ENCODE peak calls at places on chromosomes 1 and 21, in seven cellular contexts. Z is lower lobe of right lung, C is BE2C, F is mammary epithelial cell, B is omental fat pad, Y is sigmoid colon, Q is GM12865. V is an unnamed sample.

GRCh38 chr21:32750405-32750804 is 21.1 kb downstream of the PAXBP1 start:
- DNase-seq in Z (no peak), C (no peak), F (no peak), B (no peak), Y (no peak), Q (no peak), V (no peak)

GRCh38 chr1:1906185-1907097 is 8.6 kb upstream of the CALML6 start:
- DNase-seq in Z (peak), C (peak), F (peak), B (peak), Y (peak), Q (peak), V (peak)

GRCh38 chr1:56578664-56578962 is 750 bp downstream of the PLPP3 start:
- DNase-seq in Z (no peak), C (no peak), F (no peak), B (no peak), Y (no peak), Q (no peak), V (no peak)

GRCh38 chr21:36321325-36322082 is 1.5 kb downstream of the MORC3 start:
- DNase-seq in Z (no peak), C (peak), F (peak), B (no peak), Y (no peak), Q (peak), V (no peak)

GRCh38 chr21:33967086-33967571 is 51.5 kb upstream of the ATP5PO start:
- DNase-seq in Z (no peak), C (no peak), F (no peak), B (no peak), Y (no peak), Q (no peak), V (no peak)

GRCh38 chr1:238404921-238405320 is 514.2 kb upstream of the ZP4 start:
- DNase-seq in Z (no peak), C (no peak), F (no peak), B (no peak), Y (no peak), Q (no peak), V (no peak)

GRCh38 chr1:27666791-27667254 is 5.2 kb downstream of the IFI6 start:
- DNase-seq in Z (no peak), C (no peak), F (no peak), B (no peak), Y (no peak), Q (no peak), V (no peak)

GRCh38 chr1:153849487-153850185 is 73.1 kb downstream of the GATAD2B start:
- DNase-seq in Z (no peak), C (no peak), F (no peak), B (no peak), Y (no peak), Q (peak), V (no peak)

GRCh38 chr1:67896826-67897225 is 63.6 kb upstream of the GNG12 start:
- DNase-seq in Z (no peak), C (no peak), F (no peak), B (no peak), Y (no peak), Q (no peak), V (no peak)

GRCh38 chr1:209485167-209485566 is 98.3 kb upstream of the CAMK1G start:
- DNase-seq in Z (no peak), C (peak), F (peak), B (no peak), Y (no peak), Q (no peak), V (no peak)

GRCh38 chr1:246004281-246004680 is 502.8 kb downstream of the SMYD3 start:
- DNase-seq in Z (no peak), C (no peak), F (no peak), B (no peak), Y (no peak), Q (no peak), V (no peak)

GRCh38 chr1:6783956-6784559 is 1.2 kb upstream of the CAMTA1 start:
- DNase-seq in Z (no peak), C (no peak), F (no peak), B (no peak), Y (no peak), Q (peak), V (no peak)

GRCh38 chr1:76264642-76265041 is 190.1 kb downstream of the ST6GALNAC3 start:
- DNase-seq in Z (no peak), C (no peak), F (no peak), B (no peak), Y (no peak), Q (no peak), V (no peak)

GRCh38 chr21:28337319-28337718 is 655.4 kb downstream of the LTN1 start:
- DNase-seq in Z (no peak), C (no peak), F (peak), B (no peak), Y (no peak), Q (peak), V (no peak)

GRCh38 chr1:16913866-16914662 is 7.7 kb upstream of the CROCC start:
- DNase-seq in Z (peak), C (peak), F (peak), B (peak), Y (peak), Q (peak), V (peak)

GRCh38 chr1:222889445-222889844 is 74.6 kb downstream of the DISP1 start:
- DNase-seq in Z (no peak), C (no peak), F (no peak), B (no peak), Y (no peak), Q (no peak), V (no peak)

GRCh38 chr1:245448858-245449534 is 294.2 kb downstream of the KIF26B start:
- DNase-seq in Z (no peak), C (peak), F (no peak), B (no peak), Y (no peak), Q (no peak), V (no peak)

GRCh38 chr1:77824083-77824482 is 44.6 kb downstream of the MIGA1 start:
- DNase-seq in Z (no peak), C (no peak), F (peak), B (no peak), Y (no peak), Q (no peak), V (no peak)

GRCh38 chr21:35737899-35738341 is 322.4 kb downstream of the SETD4 start:
- DNase-seq in Z (peak), C (no peak), F (no peak), B (no peak), Y (peak), Q (peak), V (no peak)

GRCh38 chr1:178619104-178619503 is 105.9 kb upstream of the RALGPS2 start:
- DNase-seq in Z (no peak), C (no peak), F (no peak), B (no peak), Y (no peak), Q (no peak), V (no peak)

GRCh38 chr1:39671793-39672550 is at the start of gene NT5C1A:
- DNase-seq in Z (no peak), C (peak), F (no peak), B (no peak), Y (no peak), Q (peak), V (peak)

GRCh38 chr1:161946071-161946987 is 77.3 kb downstream of the OLFML2B start:
- DNase-seq in Z (no peak), C (no peak), F (no peak), B (no peak), Y (no peak), Q (no peak), V (no peak)

GRCh38 chr21:29979043-29979442 is 39.2 kb upstream of the GRIK1 start:
- DNase-seq in Z (no peak), C (no peak), F (no peak), B (no peak), Y (no peak), Q (no peak), V (no peak)

GRCh38 chr1:167710836-167711235 is 10.9 kb upstream of the MPZL1 start:
- DNase-seq in Z (no peak), C (no peak), F (no peak), B (no peak), Y (no peak), Q (peak), V (no peak)

GRCh38 chr1:155071701-155072100 is 6.9 kb upstream of the EFNA3 start:
- DNase-seq in Z (no peak), C (no peak), F (no peak), B (no peak), Y (peak), Q (no peak), V (peak)

GRCh38 chr1:1670866-1671265 is 12.1 kb upstream of the CDK11B start:
- DNase-seq in Z (peak), C (peak), F (no peak), B (no peak), Y (peak), Q (no peak), V (peak)

GRCh38 chr1:60088620-60089155 is 15.1 kb upstream of the C1orf87 start:
- DNase-seq in Z (no peak), C (no peak), F (no peak), B (no peak), Y (no peak), Q (no peak), V (no peak)

GRCh38 chr1:15305366-15305765 is 58.3 kb downstream of the FHAD1 start:
- DNase-seq in Z (no peak), C (no peak), F (no peak), B (no peak), Y (no peak), Q (no peak), V (no peak)

GRCh38 chr1:2494323-2494693 is 18.2 kb downstream of the PLCH2 start:
- DNase-seq in Z (no peak), C (no peak), F (peak), B (no peak), Y (peak), Q (no peak), V (no peak)

GRCh38 chr1:231418101-231418740 is 3.9 kb downstream of the EGLN1 start:
- DNase-seq in Z (no peak), C (no peak), F (no peak), B (no peak), Y (no peak), Q (no peak), V (no peak)

GRCh38 chr1:206633708-206634121 is 1.6 kb upstream of the DYRK3 start:
- DNase-seq in Z (no peak), C (no peak), F (peak), B (no peak), Y (peak), Q (no peak), V (no peak)

GRCh38 chr1:210407207-210407886 is 78.6 kb downstream of the HHAT start:
- DNase-seq in Z (peak), C (peak), F (peak), B (peak), Y (peak), Q (peak), V (peak)

GRCh38 chr21:29077651-29078090 is 4.2 kb upstream of the CCT8 start:
- DNase-seq in Z (no peak), C (no peak), F (no peak), B (no peak), Y (no peak), Q (peak), V (no peak)

GRCh38 chr1:214466759-214467585 is 84.4 kb downstream of the PTPN14 start:
- DNase-seq in Z (no peak), C (no peak), F (peak), B (no peak), Y (no peak), Q (no peak), V (no peak)

GRCh38 chr1:213399695-213400094 is 348.7 kb downstream of the RPS6KC1 start:
- DNase-seq in Z (no peak), C (no peak), F (peak), B (no peak), Y (no peak), Q (no peak), V (no peak)

GRCh38 chr1:8194481-8195227 is 123.3 kb upstream of the SLC45A1 start:
- DNase-seq in Z (no peak), C (no peak), F (peak), B (no peak), Y (no peak), Q (no peak), V (peak)

GRCh38 chr1:110673805-110674336 is 869 bp downstream of the KCNA3 start:
- DNase-seq in Z (peak), C (no peak), F (no peak), B (no peak), Y (no peak), Q (peak), V (peak)

GRCh38 chr1:246690100-246690499 is 34.1 kb upstream of the SCCPDH start:
- DNase-seq in Z (no peak), C (no peak), F (no peak), B (no peak), Y (no peak), Q (no peak), V (no peak)

DNA sequence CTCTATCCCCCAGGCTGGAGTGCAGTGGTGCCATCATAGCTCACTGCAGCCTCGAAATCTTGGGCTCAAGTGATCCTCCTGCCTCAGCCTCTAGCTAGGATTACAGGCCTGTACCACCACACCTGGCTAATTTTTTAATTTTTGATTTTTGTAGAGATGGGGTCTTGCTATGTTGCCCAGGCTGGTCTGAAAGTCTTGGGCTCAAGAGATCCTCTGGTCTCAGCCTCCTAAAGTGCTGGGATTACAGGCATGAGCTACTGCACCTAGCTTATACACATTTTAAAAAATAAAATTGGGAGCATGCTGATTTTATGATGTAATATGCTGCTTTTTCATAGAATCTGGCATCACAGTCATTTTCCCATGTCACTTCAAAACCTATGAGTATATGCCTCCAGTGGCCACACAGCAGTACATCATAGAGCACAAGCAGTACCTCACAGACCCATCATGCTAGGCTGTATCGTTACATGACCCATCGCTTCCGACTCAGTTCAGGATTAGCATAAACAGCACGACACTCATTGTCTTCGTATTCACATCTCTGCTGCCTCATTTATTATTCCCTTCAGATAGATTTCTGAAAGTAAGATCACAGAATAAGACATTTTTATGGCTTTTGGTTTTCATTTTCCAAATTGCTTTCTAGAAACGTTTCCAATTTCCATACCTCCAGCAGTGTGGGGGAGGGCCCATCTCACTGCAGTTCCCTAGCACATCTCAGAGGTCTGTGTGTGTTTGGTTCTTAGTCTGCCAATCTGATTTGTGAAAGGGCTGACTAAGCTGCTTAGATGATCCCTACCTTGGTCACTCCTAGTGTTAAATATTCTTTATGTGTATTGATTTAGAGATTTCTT is 36.0 kb upstream of the CCSAP start:
- DNase-seq in Z (no peak), C (no peak), F (no peak), B (no peak), Y (no peak), Q (no peak), V (no peak)
- TF ChIP-seq CTCF in Z (no peak), C (peak), F (peak), B (no peak), Y (no peak), Q (no peak), V (no peak)

GRCh38 chr1:184242507-184242943 is 144.3 kb upstream of the C1orf21 start:
- DNase-seq in Z (no peak), C (peak), F (no peak), B (no peak), Y (no peak), Q (peak), V (no peak)
- TF ChIP-seq CTCF in Z (peak), C (peak), F (peak), B (no peak), Y (no peak), Q (peak), V (peak)

DNA sequence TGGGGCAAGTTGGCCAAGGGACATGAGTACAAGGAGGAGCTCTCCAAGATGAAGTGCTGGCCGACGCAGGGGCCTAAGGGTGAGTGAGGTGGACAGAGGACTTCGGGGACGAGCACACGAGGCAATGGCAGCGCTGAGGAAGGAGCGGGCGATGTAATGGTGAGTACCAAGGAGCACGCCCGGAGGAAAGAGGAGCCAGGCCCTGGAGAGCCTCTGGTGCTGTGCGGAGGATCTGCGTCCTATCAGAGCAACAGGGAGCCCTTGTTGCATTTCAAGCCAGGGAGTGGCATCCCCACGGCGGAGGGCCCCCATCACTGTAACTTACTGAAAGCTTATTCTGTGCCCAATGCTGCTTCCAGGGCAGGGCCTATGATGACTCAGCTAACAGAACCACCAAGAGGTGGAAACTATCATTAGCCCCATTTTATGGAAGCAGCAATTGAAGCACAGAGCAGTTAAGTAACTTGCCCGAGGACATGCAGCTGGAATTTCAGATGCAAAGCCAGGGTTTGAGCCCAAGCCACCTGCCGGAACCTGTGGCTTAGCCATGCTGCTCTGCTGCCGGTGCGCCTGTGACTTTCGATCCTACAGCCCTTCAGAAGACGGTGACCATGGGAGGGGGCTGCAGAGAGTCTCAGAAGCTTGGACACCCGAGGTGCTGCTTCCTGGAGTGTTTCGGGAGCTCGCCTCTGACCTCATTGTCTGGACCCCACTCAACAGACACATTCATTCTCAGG is 17.6 kb upstream of the AJAP1 start:
- DNase-seq in Z (no peak), C (no peak), F (no peak), B (no peak), Y (no peak), Q (no peak), V (no peak)
- TF ChIP-seq CTCF in Z (no peak), C (no peak), F (no peak), B (no peak), Y (no peak), Q (no peak), V (no peak)

GRCh38 chr1:188169971-188170370 is 1341.2 kb downstream of the PLA2G4A start:
- DNase-seq in Z (no peak), C (no peak), F (no peak), B (no peak), Y (no peak), Q (no peak), V (no peak)
- TF ChIP-seq CTCF in Z (no peak), C (no peak), F (no peak), B (no peak), Y (no peak), Q (no peak), V (no peak)

DNA sequence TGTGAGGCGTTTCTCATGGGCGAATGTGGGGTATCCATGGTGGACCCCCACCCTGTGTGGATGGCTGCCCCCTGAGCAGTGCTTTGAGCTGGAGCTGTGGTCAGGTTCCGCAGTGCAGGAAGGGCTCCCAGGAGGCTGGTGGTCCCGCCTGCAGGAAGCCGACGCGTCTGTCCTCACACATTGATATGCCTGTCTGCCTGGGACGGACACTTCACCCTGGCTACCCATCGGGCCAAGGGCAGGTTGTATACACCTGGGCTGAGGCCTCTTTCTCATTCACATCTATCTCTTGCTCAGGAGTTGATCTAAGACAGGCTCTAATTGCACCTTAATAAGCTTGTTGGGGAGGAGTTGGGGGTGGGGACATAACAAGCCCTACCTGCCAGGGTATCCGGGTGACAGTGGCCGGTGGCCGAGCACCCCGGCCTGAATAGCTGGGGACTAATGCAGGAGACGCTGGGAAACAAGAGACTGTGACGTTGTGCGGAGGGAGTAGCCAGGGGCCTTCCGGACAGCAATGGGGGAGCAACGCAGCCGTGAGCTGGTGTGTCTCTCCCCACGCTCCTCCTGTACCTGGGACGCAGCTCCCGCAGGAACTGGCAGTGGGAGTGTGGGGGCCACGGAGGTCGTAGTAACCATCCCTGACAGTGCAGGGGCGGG is 21.7 kb downstream of the PDXK start:
- DNase-seq in Z (peak), C (peak), F (no peak), B (no peak), Y (peak), Q (no peak), V (no peak)
- TF ChIP-seq CTCF in Z (no peak), C (no peak), F (no peak), B (no peak), Y (no peak), Q (no peak), V (no peak)

GRCh38 chr1:93844262-93845045 is 34.6 kb downstream of the DNTTIP2 start:
- DNase-seq in Z (no peak), C (peak), F (peak), B (no peak), Y (peak), Q (peak), V (no peak)
- TF ChIP-seq CTCF in Z (peak), C (peak), F (peak), B (no peak), Y (peak), Q (peak), V (peak)

DNA sequence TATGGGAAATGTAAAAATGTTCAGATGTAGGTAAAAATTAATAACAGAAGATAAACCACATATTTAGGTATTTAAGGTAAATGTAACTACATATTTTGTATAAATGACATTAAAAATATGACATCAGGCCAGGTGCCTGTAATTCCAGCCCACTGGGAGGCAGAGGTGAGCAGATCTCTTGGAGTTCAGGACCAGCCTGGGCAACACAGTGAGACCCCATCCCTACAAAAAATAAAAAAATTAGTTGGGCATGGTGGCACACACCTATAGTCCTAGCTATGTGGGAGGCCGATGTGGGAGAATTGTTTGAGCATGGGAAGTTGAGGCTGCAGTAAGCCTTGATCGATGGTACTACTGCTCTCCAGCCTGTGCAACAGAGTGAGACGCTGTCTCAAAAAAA is 216.5 kb downstream of the SPATA17 start:
- DNase-seq in Z (no peak), C (no peak), F (no peak), B (no peak), Y (no peak), Q (no peak), V (no peak)
- TF ChIP-seq CTCF in Z (no peak), C (no peak), F (no peak), B (no peak), Y (no peak), Q (no peak), V (no peak)

GRCh38 chr1:11594625-11595024 is 59.6 kb downstream of the FBXO2 start:
- DNase-seq in Z (no peak), C (no peak), F (no peak), B (no peak), Y (no peak), Q (no peak), V (no peak)

GRCh38 chr1:11595287-11595686 is 58.9 kb downstream of the FBXO2 start:
- DNase-seq in Z (no peak), C (no peak), F (no peak), B (no peak), Y (no peak), Q (no peak), V (no peak)

GRCh38 chr1:11592752-11593151 is 61.5 kb downstream of the FBXO2 start:
- DNase-seq in Z (no peak), C (peak), F (no peak), B (no peak), Y (no peak), Q (no peak), V (no peak)

GRCh38 chr1:11596295-11596694 is 57.9 kb downstream of the FBXO2 start:
- DNase-seq in Z (no peak), C (no peak), F (no peak), B (no peak), Y (no peak), Q (no peak), V (no peak)

GRCh38 chr1:11594222-11594621 is 60.0 kb downstream of the FBXO2 start:
- DNase-seq in Z (no peak), C (no peak), F (peak), B (no peak), Y (no peak), Q (no peak), V (no peak)
- TF ChIP-seq CTCF in Z (no peak), C (peak), F (no peak), B (no peak), Y (no peak), Q (no peak), V (no peak)

V was measured in kidney.